ENCODE peak calls at places on chromosome 14, in five cellular contexts. U is omental fat pad, S is Caco-2, E is fibroblast of mammary gland, K is heart right ventricle. T is an unnamed sample.

GRCh38 chr14:75310295-75311059 is 31.8 kb downstream of the FOS start:
- DNase-seq in S (no peak), E (peak; percentile 90), K (peak; percentile 92), U (peak; percentile 66), T (peak; percentile 97)

GRCh38 chr14:30295980-30296379 is 263.0 kb upstream of the G2E3 start:
- DNase-seq in S (no peak), U (no peak), E (no peak), K (no peak), T (no peak)

GRCh38 chr14:93084402-93084801 is 31.3 kb downstream of the ITPK1 start:
- DNase-seq in U (no peak), E (no peak), K (no peak), S (no peak), T (no peak)

GRCh38 chr14:83958359-83958758 is 1571.6 kb upstream of the FLRT2 start:
- DNase-seq in U (no peak), K (no peak), S (no peak), E (no peak), T (no peak)

GRCh38 chr14:34234258-34234657 is 227.8 kb downstream of the SPTSSA start:
- DNase-seq in S (no peak), E (no peak), K (peak; percentile 70), U (no peak), T (no peak)

GRCh38 chr14:96876747-96877146 is 79.6 kb downstream of the VRK1 start:
- DNase-seq in K (no peak), S (no peak), E (no peak), U (no peak), T (no peak)

GRCh38 chr14:20428802-20429201 is 7.2 kb downstream of the KLHL33 start:
- DNase-seq in U (no peak), K (no peak), S (no peak), E (no peak), T (no peak)

GRCh38 chr14:95494456-95494855 is 22.0 kb downstream of the SYNE3 start:
- DNase-seq in E (no peak), U (no peak), S (no peak), K (no peak), T (no peak)

GRCh38 chr14:52351191-52351560 is 37.1 kb downstream of the PTGER2 start:
- DNase-seq in S (no peak), U (no peak), E (peak; percentile 59), K (no peak), T (no peak)

GRCh38 chr14:74407021-74407800 is 18.8 kb downstream of the SYNDIG1L start:
- DNase-seq in K (no peak), E (no peak), S (no peak), U (no peak), T (no peak)

GRCh38 chr14:88005978-88006851 is 1.3 kb downstream of the GPR65 start:
- DNase-seq in E (peak; percentile 13), S (no peak), K (no peak), U (no peak), T (no peak)

GRCh38 chr14:42715316-42715715 is 1108.6 kb downstream of the LRFN5 start:
- DNase-seq in U (no peak), K (no peak), S (no peak), E (peak; percentile 56), T (no peak)

GRCh38 chr14:104967414-104968152 is 10.6 kb downstream of the AHNAK2 start:
- DNase-seq in S (no peak), U (no peak), E (peak; percentile 33), K (peak; percentile 38), T (no peak)

GRCh38 chr14:26960049-26960688 is 362.3 kb upstream of the NOVA1 start:
- DNase-seq in E (no peak), S (no peak), U (no peak), K (no peak), T (no peak)

GRCh38 chr14:106210650-106211049 is 684.3 kb downstream of the TMEM121 start:
- DNase-seq in U (no peak), K (no peak), E (no peak), S (peak; percentile 64), T (no peak)

GRCh38 chr14:39315859-39316444 is 82.2 kb downstream of the MIA2 start:
- DNase-seq in K (no peak), U (no peak), S (no peak), E (no peak), T (no peak)

GRCh38 chr14:94320243-94320642 is 2.9 kb downstream of the SERPINA6 start:
- DNase-seq in S (peak; percentile 42), E (no peak), K (no peak), U (no peak), T (peak; percentile 25)
- TF ChIP-seq CTCF in S (no peak), E (no peak), K (no peak), U (no peak), T (no peak)

DNA sequence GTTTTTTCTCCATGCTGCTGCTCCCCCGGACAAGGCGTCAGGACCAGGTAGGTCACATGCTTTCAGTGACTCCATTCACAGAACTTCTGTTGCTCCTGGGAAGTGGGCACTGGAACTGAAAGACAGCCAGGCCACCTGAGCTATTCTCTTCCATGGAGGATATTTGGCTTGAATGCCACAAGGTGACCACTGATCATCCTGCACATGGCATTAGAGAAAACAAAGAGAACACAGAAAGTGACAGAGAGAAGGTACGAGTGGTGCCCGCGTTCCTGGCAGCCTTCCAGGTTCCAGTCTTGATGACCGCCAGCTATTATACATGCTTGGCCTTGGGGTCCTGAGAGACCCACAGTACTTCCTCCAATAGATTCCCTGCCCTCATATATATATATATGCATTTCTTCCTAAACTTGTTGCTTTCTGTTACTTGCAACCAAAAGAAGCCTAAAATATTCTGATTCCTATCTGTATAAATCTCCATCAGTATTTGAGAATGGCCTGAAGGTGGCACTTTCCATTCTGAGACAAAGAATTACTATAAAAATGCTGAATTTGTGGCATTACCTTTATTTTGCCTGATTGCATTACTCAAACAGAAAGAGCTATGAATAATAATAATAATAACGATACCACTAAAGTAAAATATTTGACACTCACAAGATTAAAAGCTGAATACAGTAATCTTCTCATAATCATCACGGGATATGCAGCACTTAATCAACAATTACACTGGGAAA is 174.9 kb downstream of the FOXN3 start:
- DNase-seq in S (no peak), U (no peak), E (no peak), K (no peak), T (no peak)
- TF ChIP-seq CTCF in S (no peak), U (no peak), E (no peak), K (no peak), T (peak; percentile 22)

DNA sequence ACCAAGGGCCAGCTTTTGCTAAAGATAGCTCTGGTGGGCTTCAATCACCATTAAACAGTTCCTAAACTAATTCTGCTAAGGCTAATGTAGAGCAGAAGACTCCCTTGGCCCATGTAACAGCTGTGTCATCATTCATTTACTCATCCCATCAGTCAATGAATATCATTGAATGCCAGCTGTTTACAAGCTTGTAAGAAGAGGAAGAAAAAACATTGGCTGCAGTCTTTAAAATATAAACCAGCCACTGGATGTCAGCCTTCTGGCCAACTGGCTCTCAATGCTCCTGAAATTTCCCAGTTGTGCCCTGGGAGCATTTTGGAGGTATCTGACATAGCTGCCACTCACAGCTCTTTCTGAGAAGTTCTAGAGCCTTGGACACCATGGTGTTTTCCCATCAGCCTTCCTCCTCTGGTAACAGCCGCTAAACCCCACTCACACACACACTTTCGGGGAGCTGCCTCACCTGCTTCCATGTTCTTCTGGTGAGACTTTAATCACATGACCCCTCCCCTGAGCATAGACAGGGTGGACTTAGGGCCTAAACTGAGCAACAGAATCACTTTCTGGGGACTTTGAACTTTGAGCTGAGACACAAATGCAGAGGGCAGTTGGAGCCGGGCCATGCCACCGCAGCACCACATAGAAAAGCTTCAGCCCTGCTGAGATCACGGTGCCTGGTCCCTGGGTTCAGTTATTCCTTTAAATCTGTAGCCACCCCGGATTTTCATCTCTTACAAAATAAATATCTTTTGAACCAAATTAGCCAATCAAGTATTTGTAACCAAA is 18.2 kb upstream of the MAP3K9 start:
- DNase-seq in E (peak; percentile 50), K (no peak), U (no peak), S (no peak), T (no peak)
- TF ChIP-seq CTCF in E (peak; percentile 11), K (no peak), U (no peak), S (no peak), T (peak; percentile 23)

DNA sequence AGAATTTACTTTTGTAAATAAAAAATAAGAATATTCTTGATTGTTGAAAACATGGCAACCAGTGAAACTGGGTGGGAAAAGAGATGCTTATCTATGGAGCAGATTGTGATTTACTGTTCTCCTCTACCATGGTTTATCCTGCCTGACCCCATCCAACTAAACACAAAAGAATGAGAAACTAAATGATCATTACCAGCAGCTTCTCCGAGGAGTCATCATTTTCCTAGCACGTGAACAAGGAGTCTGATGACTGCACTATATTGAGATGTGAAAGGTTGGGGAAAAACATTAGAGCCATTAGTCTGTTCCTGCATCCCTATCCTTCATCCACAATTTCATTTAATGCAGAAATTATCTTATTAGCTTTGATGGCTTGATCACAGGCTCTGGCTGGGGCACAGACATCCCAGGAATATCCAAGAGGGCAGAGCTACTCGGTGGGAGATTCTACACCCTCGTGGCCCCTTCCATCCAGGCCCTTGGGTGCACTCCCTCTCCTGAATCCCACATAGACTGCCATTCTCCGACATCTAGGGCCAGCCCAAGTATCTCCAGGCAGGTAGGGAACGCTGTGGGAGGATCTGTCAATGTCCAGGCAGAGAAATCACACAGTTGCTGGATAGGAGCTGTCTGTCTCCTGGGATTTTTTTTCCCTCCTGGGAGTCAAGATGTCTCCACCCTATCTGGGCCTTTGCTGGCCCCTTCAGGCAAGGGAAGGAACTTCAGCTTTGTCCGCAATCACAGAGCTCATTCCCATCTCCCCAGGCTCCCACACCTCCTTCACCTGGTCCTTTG is 43.3 kb upstream of the DHRS4 start:
- DNase-seq in E (peak; percentile 46), K (no peak), S (peak; percentile 63), U (no peak), T (no peak)
- TF ChIP-seq CTCF in E (peak; percentile 84), K (peak; percentile 25), S (peak; percentile 81), U (no peak), T (peak; percentile 75)

DNA sequence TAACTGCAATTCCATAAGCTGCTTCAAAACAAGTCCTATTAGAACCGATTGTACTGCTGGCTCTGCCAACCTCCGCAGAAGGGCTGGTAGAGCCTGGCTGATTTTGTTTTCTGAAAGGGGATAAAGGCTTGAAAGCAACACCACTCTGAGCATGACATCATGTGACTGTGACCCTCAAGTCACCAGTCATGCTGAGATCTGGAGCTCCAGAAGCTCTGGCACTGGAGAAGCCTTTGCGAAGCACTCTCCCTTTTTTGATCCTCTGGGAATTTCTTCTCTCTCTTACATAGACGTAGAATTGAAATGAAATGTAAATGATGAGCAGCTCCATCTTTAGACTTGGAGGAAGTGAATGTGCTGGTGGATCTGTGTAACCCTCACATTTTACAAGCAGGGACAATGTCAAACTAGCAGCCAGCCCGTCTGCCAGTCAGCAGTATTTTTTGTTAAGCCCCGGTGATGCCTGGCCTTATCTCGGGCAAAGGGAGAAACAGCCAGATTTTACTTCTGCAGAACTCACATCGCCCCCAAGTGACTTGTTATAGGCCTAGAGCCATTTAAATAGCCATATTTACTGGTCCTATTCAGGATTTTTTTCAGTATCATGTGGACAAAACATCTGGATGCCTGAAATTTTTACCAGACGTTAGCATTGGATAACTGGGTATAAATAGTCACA is 112.1 kb upstream of the NPAS3 start:
- DNase-seq in S (no peak), U (no peak), E (peak; percentile 49), K (peak; percentile 29), T (no peak)
- TF ChIP-seq CTCF in S (no peak), U (no peak), E (peak; percentile 27), K (no peak), T (peak; percentile 29)

GRCh38 chr14:103669370-103669769 is 40.4 kb downstream of the KLC1 start:
- DNase-seq in U (no peak), E (no peak), S (no peak), K (no peak), T (no peak)
- TF ChIP-seq CTCF in U (no peak), E (no peak), S (no peak), K (no peak), T (no peak)

T was measured in osteocyte.